ENCODE peak calls at places on chromosomes 13 and 19, in nine cellular contexts. D is body of pancreas; U is SK-N-SH; M is AG04450; Y is right atrium auricular region; W is CD8-positive, alpha-beta T cell; J is psoas muscle; F is transverse colon; I is Karpas-422. H is an unnamed sample.

GRCh38 chr13:32255744-32256120 is 59.4 kb downstream of the ZAR1L start:
- DNase-seq in D (no peak), U (no peak), M (no peak), Y (no peak), W (no peak), J (no peak), F (no peak), I (no peak), H (no peak)

GRCh38 chr19:5903054-5903501 is 512 bp downstream of the NDUFA11 start:
- DNase-seq in D (no peak), U (no peak), M (no peak), Y (no peak), W (no peak), J (no peak), F (no peak), I (peak; percentile 66), H (no peak)

GRCh38 chr13:61916483-61916882 is 500.8 kb upstream of the PCDH20 start:
- DNase-seq in D (no peak), U (no peak), M (no peak), Y (no peak), W (no peak), J (no peak), F (no peak), I (no peak), H (no peak)

GRCh38 chr19:38514812-38515633 is 81.5 kb downstream of the RYR1 start:
- DNase-seq in D (peak; percentile 71), U (peak; percentile 94), M (peak; percentile 2), Y (peak; percentile 71), W (peak; percentile 73), J (peak; percentile 55), F (peak; percentile 64), I (peak; percentile 88), H (peak; percentile 50)

GRCh38 chr13:112169941-112170822 is 103.2 kb downstream of the SOX1 start:
- DNase-seq in D (no peak), U (no peak), M (no peak), Y (no peak), W (no peak), J (no peak), F (no peak), I (no peak), H (no peak)

GRCh38 chr13:99640260-99640659 is 139.0 kb downstream of the TM9SF2 start:
- DNase-seq in D (no peak), U (no peak), M (no peak), Y (no peak), W (no peak), J (no peak), F (no peak), I (no peak), H (no peak)

GRCh38 chr13:106083620-106084350 is 451.7 kb downstream of the EFNB2 start:
- DNase-seq in D (peak; percentile 25), U (peak; percentile 18), M (no peak), Y (no peak), W (no peak), J (no peak), F (peak; percentile 43), I (no peak), H (no peak)

GRCh38 chr13:31755803-31756212 is 16.5 kb downstream of the RXFP2 start:
- DNase-seq in D (no peak), U (no peak), M (no peak), Y (no peak), W (no peak), J (no peak), F (no peak), I (no peak), H (no peak)

GRCh38 chr13:33176526-33176925 is 109.0 kb downstream of the STARD13 start:
- DNase-seq in D (no peak), U (no peak), M (no peak), Y (no peak), W (no peak), J (no peak), F (no peak), I (no peak), H (no peak)

GRCh38 chr19:33798701-33799111 is 2.0 kb downstream of the KCTD15 start:
- DNase-seq in D (no peak), U (peak; percentile 21), M (no peak), Y (no peak), W (no peak), J (no peak), F (no peak), I (no peak), H (no peak)

GRCh38 chr19:33797821-33798633 is 1.4 kb downstream of the KCTD15 start:
- DNase-seq in D (peak; percentile 69), U (peak; percentile 82), M (no peak), Y (no peak), W (no peak), J (peak; percentile 55), F (peak; percentile 73), I (no peak), H (no peak)

GRCh38 chr19:33801411-33801810 is 4.7 kb downstream of the KCTD15 start:
- DNase-seq in D (no peak), U (no peak), M (no peak), Y (no peak), W (no peak), J (no peak), F (no peak), I (no peak), H (no peak)

GRCh38 chr19:33800012-33800680 is 3.5 kb downstream of the KCTD15 start:
- DNase-seq in D (no peak), U (peak; percentile 44), M (no peak), Y (no peak), W (no peak), J (no peak), F (no peak), I (no peak), H (no peak)

GRCh38 chr19:33799507-33799906 is 2.8 kb downstream of the KCTD15 start:
- DNase-seq in D (no peak), U (peak; percentile 72), M (no peak), Y (no peak), W (no peak), J (no peak), F (no peak), I (no peak), H (no peak)
- H3K27ac ChIP-seq in D (no peak overlapping the region), U (peak overlapping the region; percentile 82), M (no peak overlapping the region), Y (peak overlapping the region; percentile 95), W (no peak overlapping the region), J (no peak overlapping the region), F (peak overlapping the region; percentile 96), I (no peak overlapping the region), H (no peak overlapping the region)

DNA sequence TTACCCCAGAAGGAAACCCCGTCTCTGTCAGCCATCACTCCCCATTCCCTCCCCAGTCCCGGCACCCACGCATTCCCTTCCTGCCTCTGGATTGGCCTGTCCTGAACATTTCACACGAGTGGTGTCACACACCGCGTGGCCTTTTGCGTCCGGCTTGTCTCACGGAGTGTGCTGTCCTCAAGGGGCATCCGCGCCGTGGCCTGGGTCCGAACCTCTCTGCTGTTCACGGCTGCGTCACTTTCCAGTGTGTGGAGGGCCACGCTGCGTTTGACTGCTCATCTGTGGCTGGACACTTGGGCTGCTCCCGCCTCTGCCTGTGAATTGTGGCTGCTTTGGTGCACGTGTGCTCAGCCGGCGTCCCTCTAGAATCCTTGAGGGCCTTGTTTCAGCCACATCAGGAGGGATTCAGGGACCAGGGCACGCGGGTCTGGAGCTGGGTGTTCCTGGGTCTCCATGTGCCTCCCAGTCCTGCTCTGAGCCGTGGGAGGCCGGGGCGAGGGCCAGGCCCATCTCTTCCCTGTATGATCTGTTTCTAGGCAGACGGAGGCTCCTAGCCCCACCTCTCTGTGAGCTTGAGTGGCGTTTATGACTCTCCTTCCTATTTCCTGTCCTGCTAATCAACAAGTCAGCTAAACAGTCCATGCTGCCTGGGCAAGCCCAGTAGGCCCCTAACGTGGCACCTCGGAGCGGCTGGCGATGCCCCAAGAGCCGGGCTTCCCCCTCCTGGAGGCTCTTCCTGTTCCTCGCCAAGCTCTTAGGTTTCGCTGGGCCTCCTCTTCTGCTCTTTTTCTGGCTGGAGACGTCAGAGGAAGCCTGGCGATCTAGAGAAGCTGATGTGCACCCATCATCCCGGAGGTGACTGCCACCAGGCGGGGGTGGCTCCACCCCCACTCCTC is 8.1 kb downstream of the STK11 start:
- DNase-seq in D (peak; percentile 55), U (peak; percentile 57), M (no peak), Y (peak; percentile 74), W (peak; percentile 35), J (peak; percentile 80), F (peak; percentile 78), I (no peak), H (peak; percentile 41)
- H3K27ac ChIP-seq in D (no peak overlapping the region), U (peak overlapping the region; percentile 92), M (no peak overlapping the region), Y (peak overlapping the region; percentile 95), W (peak overlapping the region; percentile 17), J (peak overlapping the region; percentile 99), F (peak overlapping the region; percentile 85), I (no peak overlapping the region), H (peak overlapping the region; percentile 69)

DNA sequence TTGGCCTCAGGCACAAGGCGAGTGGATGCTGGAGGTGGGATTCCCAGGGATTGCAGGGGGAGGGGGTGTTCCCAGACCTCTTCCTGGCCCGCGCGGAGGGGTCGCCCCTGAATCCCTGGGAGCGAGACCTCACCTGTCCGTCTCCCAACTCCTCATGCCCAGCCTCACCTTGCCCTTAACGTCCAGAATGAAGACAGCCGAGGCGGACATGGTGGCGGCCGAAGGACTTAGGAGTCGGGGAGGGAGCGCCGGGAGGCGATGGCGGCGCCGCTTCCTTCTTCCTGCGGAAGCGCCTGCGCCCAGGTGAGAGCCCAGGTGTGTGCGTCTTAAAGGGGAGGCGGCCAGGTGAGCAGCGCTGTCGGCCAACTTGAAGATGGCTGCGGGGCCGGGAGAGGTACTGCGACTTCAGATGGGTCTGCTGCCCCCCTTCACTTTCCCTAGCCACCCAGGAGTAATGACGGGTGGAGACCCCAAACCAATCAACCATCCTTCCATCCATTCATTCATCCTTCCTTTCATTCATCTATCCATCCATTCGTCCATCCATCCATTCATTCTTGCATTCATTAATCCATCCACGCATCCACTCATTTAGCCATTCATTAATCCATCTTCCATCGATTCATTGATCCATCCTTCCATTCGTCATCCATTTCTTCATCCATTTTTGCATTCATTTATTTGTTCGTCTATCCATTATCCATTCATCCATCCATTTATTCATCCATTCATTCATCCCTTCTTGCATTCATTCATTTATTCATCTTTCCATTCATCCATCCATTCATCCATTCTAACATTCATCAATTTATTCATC is at the start of gene AP1M2:
- DNase-seq in D (peak; percentile 66), U (no peak), M (no peak), Y (no peak), W (no peak), J (no peak), F (peak; percentile 69), I (no peak), H (no peak)
- H3K27ac ChIP-seq in D (peak within 1 kb of the TSS; percentile 47), U (no peak within 1 kb of the TSS), M (no peak within 1 kb of the TSS), Y (no peak within 1 kb of the TSS), W (no peak within 1 kb of the TSS), J (no peak within 1 kb of the TSS), F (peak within 1 kb of the TSS; percentile 58), I (no peak within 1 kb of the TSS), H (peak within 1 kb of the TSS; percentile 32)

GRCh38 chr13:114132419-114133121 is at the start of gene RASA3:
- DNase-seq in D (peak; percentile 79), U (peak; percentile 99), M (no peak), Y (no peak), W (peak; percentile 73), J (peak; percentile 85), F (peak; percentile 84), I (peak; percentile 87), H (no peak)

GRCh38 chr13:114130708-114131580 is 1.5 kb downstream of the RASA3 start:
- DNase-seq in D (peak; percentile 51), U (peak; percentile 88), M (peak; percentile 59), Y (peak; percentile 71), W (peak; percentile 74), J (peak; percentile 76), F (peak; percentile 53), I (peak; percentile 64), H (no peak)

GRCh38 chr13:114129649-114130062 is 2.8 kb downstream of the RASA3 start:
- DNase-seq in D (no peak), U (no peak), M (no peak), Y (no peak), W (peak; percentile 50), J (no peak), F (no peak), I (no peak), H (no peak)

GRCh38 chr13:114130131-114130707 is 2.2 kb downstream of the RASA3 start:
- DNase-seq in D (no peak), U (no peak), M (no peak), Y (no peak), W (peak; percentile 9), J (peak; percentile 21), F (no peak), I (no peak), H (no peak)

GRCh38 chr13:114131581-114132418 is 623 bp downstream of the RASA3 start:
- DNase-seq in D (no peak), U (peak; percentile 80), M (no peak), Y (peak; percentile 56), W (peak; percentile 50), J (no peak), F (no peak), I (peak; percentile 53), H (no peak)
- H3K27ac ChIP-seq in D (peak overlapping the region; percentile 11), U (peak overlapping the region; percentile 95), M (peak overlapping the region; percentile 96), Y (peak overlapping the region; percentile 85), W (peak overlapping the region; percentile 92), J (peak overlapping the region; percentile 92), F (peak overlapping the region; percentile 87), I (no peak overlapping the region), H (peak overlapping the region; percentile 80)